ENCODE peak calls at places on chromosomes 4 and X, in five cellular contexts. One of them, this sample, is unnamed.

GRCh38 chr4:101114936-101115372 is 232.4 kb downstream of the PPP3CA start:
- DNase-seq in ovary: no peak
- DNase-seq in upper lobe of left lung: no peak
- DNase-seq in tibial nerve: no peak
- DNase-seq in stomach: no peak
- DNase-seq in this sample: no peak

GRCh38 chr4:75512336-75513211 is 1.6 kb downstream of the RCHY1 start:
- DNase-seq in ovary: no peak
- DNase-seq in upper lobe of left lung: no peak
- DNase-seq in tibial nerve: no peak
- DNase-seq in stomach: no peak
- DNase-seq in this sample: no peak

GRCh38 chr4:123661080-123661737 is 264.6 kb downstream of the SPRY1 start:
- DNase-seq in ovary: no peak
- DNase-seq in upper lobe of left lung: no peak
- DNase-seq in tibial nerve: no peak
- DNase-seq in stomach: no peak
- DNase-seq in this sample: no peak

GRCh38 chrX:30196322-30196721 is 19.0 kb upstream of the MAGEB2 start:
- DNase-seq in ovary: no peak
- DNase-seq in upper lobe of left lung: no peak
- DNase-seq in tibial nerve: no peak
- DNase-seq in stomach: no peak
- DNase-seq in this sample: no peak

GRCh38 chrX:21940356-21940829 is at the start of gene SMS:
- DNase-seq in ovary: peak
- DNase-seq in upper lobe of left lung: peak
- DNase-seq in tibial nerve: peak
- DNase-seq in stomach: peak
- DNase-seq in this sample: peak

GRCh38 chr4:78584863-78585576 is 33.5 kb downstream of the ANXA3 start:
- DNase-seq in ovary: no peak
- DNase-seq in upper lobe of left lung: no peak
- DNase-seq in tibial nerve: no peak
- DNase-seq in stomach: peak
- DNase-seq in this sample: no peak

GRCh38 chr4:27692098-27692679 is 831.5 kb downstream of the STIM2 start:
- DNase-seq in ovary: no peak
- DNase-seq in upper lobe of left lung: no peak
- DNase-seq in tibial nerve: no peak
- DNase-seq in stomach: no peak
- DNase-seq in this sample: no peak

GRCh38 chr4:139795915-139796314 is 130.3 kb downstream of the MGST2 start:
- DNase-seq in ovary: no peak
- DNase-seq in upper lobe of left lung: no peak
- DNase-seq in tibial nerve: no peak
- DNase-seq in stomach: no peak
- DNase-seq in this sample: no peak

GRCh38 chrX:43949669-43950068 is 23.5 kb downstream of the NDP start:
- DNase-seq in ovary: no peak
- DNase-seq in upper lobe of left lung: peak
- DNase-seq in tibial nerve: no peak
- DNase-seq in stomach: no peak
- DNase-seq in this sample: no peak

GRCh38 chrX:16305187-16305586 is 137.9 kb downstream of the MAGEB17 start:
- DNase-seq in ovary: no peak
- DNase-seq in upper lobe of left lung: no peak
- DNase-seq in tibial nerve: no peak
- DNase-seq in stomach: no peak
- DNase-seq in this sample: no peak

GRCh38 chr4:8244001-8244757 is 25.4 kb upstream of the HTRA3 start:
- DNase-seq in ovary: no peak
- DNase-seq in upper lobe of left lung: peak
- DNase-seq in tibial nerve: no peak
- DNase-seq in stomach: no peak
- DNase-seq in this sample: no peak

DNA sequence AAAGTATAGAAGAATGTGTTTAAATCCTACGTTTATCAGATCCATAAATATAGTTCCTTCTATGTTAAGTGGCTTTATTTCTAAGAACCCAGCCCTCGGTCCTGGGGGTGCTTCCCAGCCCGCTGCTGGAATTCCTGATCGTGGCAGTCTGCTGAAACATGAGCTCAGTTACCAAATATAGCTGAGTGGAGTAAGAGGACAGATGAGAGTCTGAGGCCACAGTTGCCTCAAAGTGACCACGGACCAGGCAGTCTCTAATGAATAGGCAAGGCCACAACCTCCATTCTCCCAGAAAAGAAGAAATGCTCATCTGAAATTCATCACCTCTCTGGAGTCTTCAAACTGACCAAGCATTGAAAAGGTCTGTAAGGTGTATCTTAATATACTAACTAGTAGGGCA is at the start of gene PALLD:
- DNase-seq in ovary: no peak
- DNase-seq in upper lobe of left lung: no peak
- DNase-seq in tibial nerve: no peak
- DNase-seq in stomach: no peak
- DNase-seq in this sample: no peak
- TF ChIP-seq POLR2A in ovary: no peak
- TF ChIP-seq POLR2A in upper lobe of left lung: no peak
- TF ChIP-seq POLR2A in tibial nerve: no peak
- TF ChIP-seq POLR2A in stomach: no peak
- TF ChIP-seq POLR2A in this sample: no peak

DNA sequence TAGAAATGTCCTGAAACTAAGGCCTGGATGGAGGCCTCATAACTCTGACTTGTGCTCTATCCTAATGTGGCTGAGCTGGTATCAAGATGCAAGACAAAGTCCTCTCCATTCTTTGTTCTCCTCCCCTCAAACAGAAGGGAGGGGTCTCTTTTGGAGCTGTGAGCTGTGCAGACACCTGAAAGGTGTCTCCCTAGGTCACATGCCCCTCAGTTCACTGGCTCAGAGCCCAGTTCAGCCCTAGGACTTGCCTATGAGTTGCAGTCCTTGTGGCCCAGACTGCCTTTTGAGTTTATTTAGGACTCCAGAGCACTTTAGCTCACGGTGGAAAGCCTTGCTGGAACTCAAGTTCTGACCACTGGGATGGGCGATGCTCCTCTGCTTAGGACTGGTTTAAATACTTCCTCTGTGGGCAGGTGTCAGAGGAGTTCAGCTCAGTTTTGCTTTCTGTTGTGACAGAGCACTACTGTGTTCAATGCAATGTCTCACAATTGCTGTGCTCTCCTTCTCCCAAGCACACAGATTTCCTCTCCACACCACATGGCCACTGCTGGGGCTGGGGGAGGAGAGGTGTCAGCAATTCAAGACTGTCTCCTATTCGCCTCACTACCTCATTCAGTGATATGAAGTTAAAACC is 84.8 kb upstream of the ZNF827 start:
- DNase-seq in ovary: no peak
- DNase-seq in upper lobe of left lung: no peak
- DNase-seq in tibial nerve: no peak
- DNase-seq in stomach: no peak
- DNase-seq in this sample: no peak
- TF ChIP-seq POLR2A in ovary: no peak
- TF ChIP-seq POLR2A in upper lobe of left lung: no peak
- TF ChIP-seq POLR2A in tibial nerve: no peak
- TF ChIP-seq POLR2A in stomach: no peak
- TF ChIP-seq POLR2A in this sample: no peak

DNA sequence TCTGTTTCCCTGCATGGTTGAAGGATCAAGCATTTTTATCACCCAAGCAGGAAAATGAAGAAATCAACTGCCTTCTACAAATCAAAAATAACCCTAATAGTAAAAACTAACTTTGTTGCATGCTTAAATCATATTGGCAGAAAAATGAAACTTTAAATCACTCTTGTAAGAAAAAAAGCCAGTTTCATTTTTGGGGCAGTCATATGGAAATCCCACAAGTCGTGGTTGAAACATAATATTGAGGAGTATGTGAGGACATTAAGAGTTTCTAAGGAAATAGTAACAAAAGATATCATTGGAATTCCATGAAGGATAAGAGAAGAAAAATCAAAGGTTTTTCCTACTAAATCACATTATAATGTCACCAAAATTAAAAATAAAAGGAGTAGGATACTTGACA is 8.3 kb downstream of the TEC start:
- DNase-seq in ovary: no peak
- DNase-seq in upper lobe of left lung: no peak
- DNase-seq in tibial nerve: no peak
- DNase-seq in stomach: no peak
- DNase-seq in this sample: no peak
- TF ChIP-seq POLR2A in ovary: no peak
- TF ChIP-seq POLR2A in upper lobe of left lung: no peak
- TF ChIP-seq POLR2A in tibial nerve: no peak
- TF ChIP-seq POLR2A in stomach: no peak
- TF ChIP-seq POLR2A in this sample: no peak

GRCh38 chrX:101659601-101660063 is at the start of gene ARMCX2:
- DNase-seq in ovary: peak
- DNase-seq in upper lobe of left lung: peak
- DNase-seq in tibial nerve: peak
- DNase-seq in stomach: peak
- DNase-seq in this sample: peak
- TF ChIP-seq POLR2A in ovary: peak
- TF ChIP-seq POLR2A in upper lobe of left lung: no peak
- TF ChIP-seq POLR2A in tibial nerve: peak
- TF ChIP-seq POLR2A in stomach: no peak
- TF ChIP-seq POLR2A in this sample: peak

DNA sequence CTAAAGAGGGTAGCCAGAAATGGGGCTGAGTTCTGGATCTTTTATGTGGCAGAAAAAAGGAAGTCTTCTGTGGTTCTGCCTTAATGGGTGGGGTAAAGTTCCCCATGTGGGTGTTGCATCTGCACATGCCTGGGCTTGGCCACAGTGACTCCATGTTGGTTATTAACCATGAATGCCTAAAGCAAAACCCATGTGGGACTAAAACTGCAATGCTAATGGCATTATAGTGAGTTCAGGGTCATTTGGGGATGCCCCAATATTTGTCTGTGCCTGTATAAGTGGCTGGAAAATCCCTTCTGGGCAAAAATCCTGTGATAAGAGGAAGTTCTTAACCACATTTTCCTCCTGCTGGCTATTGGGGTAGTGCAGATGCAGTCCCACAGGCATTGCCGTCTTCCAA is 857.4 kb downstream of the FAT4 start:
- DNase-seq in ovary: no peak
- DNase-seq in upper lobe of left lung: no peak
- DNase-seq in tibial nerve: no peak
- DNase-seq in stomach: no peak
- DNase-seq in this sample: no peak
- TF ChIP-seq POLR2A in ovary: no peak
- TF ChIP-seq POLR2A in upper lobe of left lung: no peak
- TF ChIP-seq POLR2A in tibial nerve: no peak
- TF ChIP-seq POLR2A in stomach: no peak
- TF ChIP-seq POLR2A in this sample: no peak

DNA sequence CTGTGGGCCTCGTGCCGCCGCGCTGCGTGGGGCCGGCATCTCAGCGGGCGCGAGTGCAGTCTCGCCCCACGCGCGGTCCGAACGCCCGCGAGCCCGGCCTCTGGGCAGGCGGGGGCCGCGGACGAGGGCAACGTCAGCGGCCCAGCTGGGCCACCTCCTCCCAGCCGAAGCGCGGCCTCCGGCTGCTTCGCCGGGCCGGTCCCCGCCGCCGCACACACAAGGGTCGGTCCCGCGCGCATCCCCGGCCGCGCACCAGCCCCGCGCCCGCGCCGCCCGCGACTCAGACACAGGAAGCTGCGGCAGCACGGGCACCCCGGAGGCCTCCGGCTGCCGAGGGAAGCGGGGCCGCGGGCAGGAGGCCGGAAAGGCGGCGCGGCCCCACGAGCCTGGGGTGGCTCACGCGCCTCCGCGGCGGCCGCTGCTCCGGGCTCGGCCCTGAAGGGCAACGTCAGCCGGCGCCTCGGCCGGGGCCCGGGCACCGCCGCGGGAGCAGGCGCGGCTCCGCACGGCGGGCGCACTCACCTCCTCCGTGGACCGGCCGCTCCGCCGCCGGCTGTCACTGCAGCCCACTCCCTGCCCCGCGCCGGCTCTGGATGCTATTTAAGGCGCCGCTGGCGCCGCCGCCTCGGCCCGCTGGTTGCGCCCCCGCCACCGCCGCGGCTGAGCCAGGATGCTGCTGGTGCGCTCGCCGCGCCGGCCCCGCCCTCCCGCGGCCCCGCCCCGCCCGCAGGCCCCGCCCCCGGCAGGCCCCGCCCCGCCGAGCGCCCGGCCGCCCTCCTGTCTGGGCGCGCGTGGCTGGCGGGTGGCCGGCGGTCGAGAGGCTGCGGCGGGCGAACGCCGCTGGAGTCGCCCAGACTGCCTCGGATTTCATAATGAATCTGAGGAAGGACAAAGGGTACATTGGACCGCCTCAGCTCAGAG is at the start of gene ACSL1:
- DNase-seq in ovary: peak
- DNase-seq in upper lobe of left lung: peak
- DNase-seq in tibial nerve: peak
- DNase-seq in stomach: peak
- DNase-seq in this sample: peak
- TF ChIP-seq POLR2A in ovary: no peak
- TF ChIP-seq POLR2A in upper lobe of left lung: no peak
- TF ChIP-seq POLR2A in tibial nerve: peak
- TF ChIP-seq POLR2A in stomach: no peak
- TF ChIP-seq POLR2A in this sample: peak

DNA sequence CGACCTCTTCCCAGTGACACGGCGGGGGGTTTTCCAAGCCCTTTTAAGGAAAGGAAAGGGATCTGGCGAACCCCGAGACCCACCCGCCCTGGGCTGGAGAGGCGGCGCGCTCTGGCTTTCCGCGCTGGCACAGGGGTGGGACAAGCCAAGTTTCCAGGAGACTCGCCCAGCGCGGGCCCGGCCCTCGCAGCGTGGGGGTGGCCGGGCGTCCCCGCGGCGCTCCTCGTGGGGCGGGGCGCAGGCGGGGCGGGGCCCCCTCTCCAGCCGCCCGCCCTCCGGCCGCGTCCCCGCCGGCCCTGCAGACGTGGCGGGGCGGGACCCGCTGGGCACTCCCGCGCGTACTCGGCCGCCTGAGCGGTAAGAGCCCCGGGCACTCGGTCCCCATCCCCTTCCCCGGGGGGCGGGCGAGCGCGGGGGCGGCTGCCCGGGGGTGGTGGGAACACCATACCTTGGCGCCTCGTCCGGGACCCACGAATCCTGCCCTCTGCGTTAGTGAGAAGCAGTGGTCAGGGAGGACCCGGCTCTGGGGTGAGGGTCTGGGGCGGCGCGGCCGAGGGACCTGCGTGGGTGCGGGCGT is at the start of gene FAM114A1:
- DNase-seq in ovary: peak
- DNase-seq in upper lobe of left lung: peak
- DNase-seq in tibial nerve: peak
- DNase-seq in stomach: peak
- DNase-seq in this sample: peak
- TF ChIP-seq POLR2A in ovary: peak
- TF ChIP-seq POLR2A in upper lobe of left lung: no peak
- TF ChIP-seq POLR2A in tibial nerve: peak
- TF ChIP-seq POLR2A in stomach: no peak
- TF ChIP-seq POLR2A in this sample: no peak